ENCODE peak calls at places on chromosomes 2 and 18, in eight cellular contexts. B is AG08396, P is astrocyte, I is posterior vena cava, C is mesothelial cell of epicardium, D is substantia nigra, S is EL, Y is fibroblast of gingiva. J is an unnamed sample.

GRCh38 chr18:50193796-50194622 is 938 bp downstream of the MYO5B start:
- DNase-seq in S (no peak), P (no peak), D (no peak), B (no peak), C (no peak), I (no peak), Y (no peak), J (peak; percentile 67)

GRCh38 chr2:199985625-199986207 is 30.3 kb downstream of the MAIP1 start:
- DNase-seq in P (peak; percentile 42), D (peak; percentile 2), Y (peak; percentile 70), B (peak; percentile 48), S (peak; percentile 83), I (no peak), C (no peak), J (peak; percentile 65)

GRCh38 chr18:59395226-59396175 is 36.4 kb upstream of the LMAN1 start:
- DNase-seq in S (no peak), B (no peak), Y (no peak), I (no peak), P (no peak), C (no peak), D (no peak), J (no peak)

GRCh38 chr18:62741118-62741566 is 25.8 kb downstream of the PHLPP1 start:
- DNase-seq in P (peak; percentile 90), B (no peak), D (no peak), C (no peak), I (no peak), Y (peak; percentile 31), S (peak; percentile 23), J (no peak)

GRCh38 chr2:106582431-106583143 is 95.4 kb downstream of the CD8B2 start:
- DNase-seq in B (peak; percentile 94), D (peak; percentile 22), S (peak; percentile 80), I (no peak), P (peak; percentile 47), C (peak; percentile 48), Y (peak; percentile 71), J (peak; percentile 70)

GRCh38 chr2:10784719-10785118 is 27.9 kb downstream of the PDIA6 start:
- DNase-seq in B (no peak), I (no peak), P (no peak), S (no peak), D (no peak), Y (no peak), C (no peak), J (no peak)

GRCh38 chr2:218396688-218397501 is 2.8 kb upstream of the CTDSP1 start:
- DNase-seq in B (no peak), I (peak; percentile 94), Y (peak; percentile 66), D (no peak), C (no peak), P (peak; percentile 53), S (peak; percentile 62), J (peak; percentile 91)

GRCh38 chr2:166293984-166294383 is 81.8 kb downstream of the SCN9A start:
- DNase-seq in P (peak; percentile 24), B (peak; percentile 3), Y (no peak), D (no peak), I (no peak), S (peak; percentile 29), C (no peak), J (no peak)

GRCh38 chr2:196259507-196260481 is 88.4 kb upstream of the STK17B start:
- DNase-seq in D (no peak), B (no peak), I (no peak), S (peak; percentile 81), C (no peak), P (peak; percentile 98), Y (no peak), J (no peak)

GRCh38 chr2:118443596-118443995 is 355.3 kb downstream of the INSIG2 start:
- DNase-seq in B (peak; percentile 26), D (no peak), S (peak; percentile 1), P (peak; percentile 92), Y (peak; percentile 20), I (no peak), C (no peak), J (no peak)

GRCh38 chr2:30334738-30335426 is 103.5 kb downstream of the LBH start:
- DNase-seq in C (no peak), I (no peak), S (no peak), B (no peak), D (no peak), P (no peak), Y (no peak), J (no peak)

GRCh38 chr2:195331124-195331523 is 325.9 kb upstream of the SLC39A10 start:
- DNase-seq in B (no peak), C (no peak), Y (no peak), S (no peak), P (no peak), D (no peak), I (no peak), J (no peak)

GRCh38 chr2:180776924-180777323 is 203.5 kb upstream of the UBE2E3 start:
- DNase-seq in B (no peak), S (peak; percentile 51), P (peak; percentile 73), Y (no peak), I (no peak), D (no peak), C (no peak), J (no peak)

J was measured in upper lobe of right lung.